ENCODE peak calls at places on chromosome 16, in six cellular contexts. B is mammary epithelial cell, G is ovary, V is ascending aorta, I is left ventricle myocardium inferior, A is stomach. R is an unnamed sample. For H3K36me3, the result is how much of the 10 kb centered on the place peaks cover.

GRCh38 chr16:5479925-5480324 is 382.3 kb upstream of the EEF2KMT start:
- DNase-seq in B (no peak), G (no peak), V (no peak), I (no peak), A (no peak), R (no peak)

GRCh38 chr16:12089492-12090161 is 113.1 kb downstream of the SNX29 start:
- DNase-seq in B (no peak), G (peak), V (peak), I (peak), A (peak), R (no peak)

GRCh38 chr16:84851192-84852127 is 31.7 kb downstream of the CRISPLD2 start:
- DNase-seq in B (peak), G (no peak), V (no peak), I (no peak), A (peak), R (no peak)

GRCh38 chr16:86457621-86458456 is 52.5 kb upstream of the FOXF1 start:
- DNase-seq in B (no peak), G (no peak), V (no peak), I (no peak), A (no peak), R (no peak)

GRCh38 chr16:82452002-82452741 is 174.6 kb upstream of the CDH13 start:
- DNase-seq in B (no peak), G (no peak), V (no peak), I (no peak), A (no peak), R (no peak)

GRCh38 chr16:53737563-53737962 is 33.6 kb downstream of the FTO start:
- DNase-seq in B (no peak), G (no peak), V (no peak), I (no peak), A (no peak), R (no peak)

GRCh38 chr16:84970447-84971127 is 40.7 kb downstream of the ZDHHC7 start:
- DNase-seq in B (peak), G (peak), V (no peak), I (peak), A (peak), R (peak)

GRCh38 chr16:4123617-4124300 is 7.5 kb upstream of the ADCY9 start:
- DNase-seq in B (no peak), G (no peak), V (no peak), I (no peak), A (no peak), R (no peak)

GRCh38 chr16:75315907-75316306 is 64.5 kb upstream of the BCAR1 start:
- DNase-seq in B (no peak), G (no peak), V (no peak), I (no peak), A (no peak), R (no peak)

GRCh38 chr16:54847207-54847606 is 83.5 kb upstream of the IRX5 start:
- DNase-seq in B (peak), G (no peak), V (no peak), I (no peak), A (no peak), R (peak)

GRCh38 chr16:56643080-56643778 is 4.8 kb downstream of the MT1A start:
- DNase-seq in B (peak), G (peak), V (peak), I (peak), A (peak), R (peak)

GRCh38 chr16:54407596-54407995 is 121.0 kb upstream of the IRX3 start:
- DNase-seq in B (peak), G (no peak), V (no peak), I (no peak), A (no peak), R (no peak)

GRCh38 chr16:67546761-67547422 is 15.4 kb upstream of the CTCF start:
- DNase-seq in B (peak), G (peak), V (no peak), I (peak), A (peak), R (peak)

GRCh38 chr16:9854665-9855064 is 327.6 kb downstream of the GRIN2A start:
- DNase-seq in B (peak), G (no peak), V (no peak), I (no peak), A (no peak), R (no peak)

GRCh38 chr16:56753410-56753809 is 23.5 kb downstream of the NUP93 start:
- DNase-seq in B (peak), G (no peak), V (no peak), I (no peak), A (no peak), R (no peak)

GRCh38 chr16:4696172-4696904 is 3.0 kb downstream of the NUDT16L1 start:
- DNase-seq in B (no peak), G (peak), V (no peak), I (peak), A (no peak), R (no peak)

GRCh38 chr16:20073203-20074088 is at the start of gene GPR139:
- DNase-seq in B (no peak), G (no peak), V (no peak), I (no peak), A (no peak), R (no peak)

GRCh38 chr16:83878838-83879237 is 20.1 kb upstream of the MLYCD start:
- DNase-seq in B (peak), G (no peak), V (no peak), I (no peak), A (no peak), R (peak)

DNA sequence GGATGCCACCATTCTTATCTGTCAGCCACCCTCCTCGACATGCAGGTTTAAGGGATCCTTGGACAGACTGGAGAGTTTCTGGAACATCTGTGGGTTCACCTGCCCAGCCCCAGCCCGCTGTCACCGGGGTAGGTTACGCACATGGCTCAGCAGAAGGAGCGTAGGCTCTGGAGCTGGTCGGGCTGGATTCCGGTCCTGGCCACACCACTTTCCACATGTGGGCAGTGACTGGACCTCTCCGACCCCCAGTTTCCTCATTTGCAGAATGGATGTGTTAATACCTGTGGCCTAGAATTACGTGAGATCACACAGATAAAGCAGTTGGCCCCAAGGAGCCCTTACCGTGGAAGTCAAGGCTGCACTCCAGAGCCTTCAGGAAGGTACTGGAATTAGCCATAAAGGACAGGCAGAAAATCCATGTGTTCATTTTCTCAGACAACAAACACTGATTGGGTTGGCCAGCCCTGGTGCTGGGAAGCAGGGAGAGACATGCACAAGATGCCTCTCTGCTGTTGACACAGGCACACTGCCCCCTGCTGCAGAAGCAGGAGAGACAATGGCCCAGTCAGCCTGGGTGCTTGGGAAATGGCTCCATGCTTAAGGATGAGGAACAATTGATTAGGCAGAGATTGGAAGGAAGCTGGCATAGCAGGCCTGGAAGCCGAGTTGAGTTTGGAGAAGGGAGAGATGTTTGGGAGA is 58.8 kb downstream of the SF3B3 start:
- DNase-seq in B (no peak), G (no peak), V (no peak), I (no peak), A (no peak), R (no peak)
- TF ChIP-seq CTCF in B (peak), G (no peak), V (no peak), I (peak), A (no peak), R (no peak)

GRCh38 chr16:60166-60565 is 6.5 kb downstream of the SNRNP25 start:
- DNase-seq in B (no peak), G (no peak), V (no peak), I (no peak), A (no peak), R (no peak)
- H3K36me3 ChIP-seq in B (under half), G (under half), V (half or more), I (half or more), A (half or more), R (under half)

GRCh38 chr16:51556694-51557327 is 405.7 kb upstream of the SALL1 start:
- DNase-seq in B (peak), G (peak), V (no peak), I (no peak), A (no peak), R (no peak)
- H3K4me3 ChIP-seq in B (no peak), G (no peak), V (no peak), I (no peak), A (no peak), R (no peak)

DNA sequence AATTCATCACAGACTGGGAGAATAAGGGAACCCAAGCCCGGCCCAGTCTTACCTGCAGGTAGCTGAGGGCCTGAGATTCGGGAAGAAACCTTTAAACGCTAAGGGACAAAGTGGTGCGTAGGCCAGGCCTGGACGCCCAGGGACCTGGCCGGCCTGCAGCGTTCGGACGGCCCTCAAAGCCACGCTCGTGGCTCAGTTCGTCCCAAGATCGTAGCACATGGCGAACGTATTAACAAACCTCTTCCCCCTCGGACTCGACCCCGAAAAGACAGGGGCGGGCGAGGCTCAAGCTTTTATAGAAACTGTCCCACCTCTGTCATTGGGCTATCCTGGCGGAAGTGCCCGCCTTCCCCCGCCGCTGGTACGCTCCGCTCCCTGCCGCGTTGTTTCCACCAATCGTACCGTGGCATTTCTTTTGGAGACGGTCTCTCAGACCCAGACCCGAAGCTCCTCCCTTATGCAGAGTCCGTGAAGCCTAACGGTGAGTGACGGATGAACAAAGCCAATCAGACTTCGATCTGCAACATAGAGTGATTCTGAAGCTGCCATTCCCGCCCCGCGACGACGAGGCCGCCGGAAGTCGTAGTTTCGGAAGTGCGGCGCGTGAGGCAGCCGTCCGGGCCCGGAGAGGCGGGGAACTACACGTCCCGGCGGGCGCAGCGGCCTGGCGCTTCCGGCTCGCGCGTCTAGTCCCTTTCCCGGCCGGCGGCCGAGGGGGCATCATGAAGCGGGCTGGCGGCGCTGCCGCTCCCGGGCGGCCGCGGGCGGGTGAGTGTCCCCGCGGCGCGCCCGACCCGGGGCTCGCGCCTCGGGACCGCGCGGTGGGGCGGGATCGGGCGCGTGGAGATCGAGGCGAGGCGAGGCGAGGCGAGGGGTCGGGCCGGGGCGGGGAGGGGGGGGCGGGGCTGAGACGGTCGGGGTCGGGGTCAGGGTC is at the start of gene TRAF7:
- DNase-seq in B (peak), G (peak), V (peak), I (peak), A (peak), R (peak)
- TF ChIP-seq CTCF in B (no peak), G (peak), V (no peak), I (no peak), A (no peak), R (no peak)

DNA sequence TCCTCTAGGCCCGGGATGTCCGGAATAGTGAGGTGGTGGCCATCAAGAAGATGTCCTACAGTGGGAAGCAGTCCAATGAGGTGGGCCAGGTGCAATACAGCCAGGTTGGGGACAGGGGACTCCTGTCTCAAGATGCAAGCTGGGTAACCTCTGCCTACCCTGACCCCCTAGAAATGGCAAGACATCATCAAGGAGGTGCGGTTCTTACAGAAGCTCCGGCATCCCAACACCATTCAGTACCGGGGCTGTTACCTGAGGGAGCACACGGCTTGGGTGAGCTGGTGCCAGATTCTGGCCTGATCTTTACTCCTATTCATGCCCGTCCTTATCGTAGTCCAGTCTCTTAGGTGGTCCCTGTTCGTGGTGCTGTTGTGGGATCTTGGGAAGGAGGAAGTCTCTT is 4.4 kb downstream of the TAOK2 start:
- DNase-seq in B (no peak), G (no peak), V (no peak), I (no peak), A (no peak), R (no peak)
- H3K36me3 ChIP-seq in B (under half), G (under half), V (under half), I (half or more), A (half or more), R (under half)

GRCh38 chr16:49016461-49016860 is 265.2 kb downstream of the CBLN1 start:
- DNase-seq in B (no peak), G (no peak), V (no peak), I (no peak), A (no peak), R (no peak)
- H3K4me3 ChIP-seq in B (no peak), G (no peak), V (no peak), I (no peak), A (no peak), R (no peak)

GRCh38 chr16:88503771-88504488 is 50.9 kb downstream of the ZFPM1 start:
- DNase-seq in B (no peak), G (no peak), V (no peak), I (no peak), A (no peak), R (no peak)

GRCh38 chr16:88504489-88505404 is 51.7 kb downstream of the ZFPM1 start:
- DNase-seq in B (no peak), G (no peak), V (no peak), I (no peak), A (peak), R (no peak)

GRCh38 chr16:88507231-88507743 is 54.2 kb downstream of the ZFPM1 start:
- DNase-seq in B (peak), G (no peak), V (no peak), I (no peak), A (peak), R (no peak)

GRCh38 chr16:88506723-88507122 is 53.6 kb downstream of the ZFPM1 start:
- DNase-seq in B (no peak), G (no peak), V (no peak), I (no peak), A (no peak), R (no peak)

GRCh38 chr16:88505405-88506082 is 52.5 kb downstream of the ZFPM1 start:
- DNase-seq in B (peak), G (peak), V (no peak), I (no peak), A (peak), R (no peak)
- TF ChIP-seq CTCF in B (peak), G (no peak), V (peak), I (peak), A (peak), R (peak)

GRCh38 chr16:73041644-73042043 is 6.3 kb downstream of the ZFHX3 start:
- DNase-seq in B (no peak), G (no peak), V (no peak), I (no peak), A (no peak), R (no peak)
- H3K36me3 ChIP-seq in B (under half), G (under half), V (under half), I (under half), A (under half), R (under half)

GRCh38 chr16:48811478-48811877 is 201.5 kb upstream of the N4BP1 start:
- DNase-seq in B (no peak), G (no peak), V (no peak), I (no peak), A (no peak), R (no peak)
- H3K4me3 ChIP-seq in B (no peak), G (no peak), V (no peak), I (peak), A (no peak), R (no peak)

GRCh38 chr16:1525871-1526607 is 7.4 kb upstream of the TMEM204 start:
- DNase-seq in B (no peak), G (no peak), V (no peak), I (no peak), A (no peak), R (no peak)
- TF ChIP-seq CTCF in B (no peak), G (no peak), V (no peak), I (no peak), A (no peak), R (no peak)